ENCODE peak calls at places on chromosome 22, in eight cellular contexts. One of them, this sample, is unnamed.
A peak's percentile ranks its signal among the peaks of the same experiment; 100 is the strongest.

GRCh38 chr22:32103648-32104326 is 55.3 kb downstream of the C22orf42 start:
- DNase-seq in GM12892: no peak
- DNase-seq in body of pancreas: no peak
- DNase-seq in IMR-90: peak; percentile 3
- DNase-seq in heart left ventricle: no peak
- DNase-seq in prostate gland: no peak
- DNase-seq in H54: no peak
- DNase-seq in sigmoid colon: no peak
- DNase-seq in this sample: no peak

GRCh38 chr22:17087176-17088131 is 2.7 kb downstream of the IL17RA start:
- DNase-seq in heart left ventricle: no peak
- DNase-seq in IMR-90: peak; percentile 91
- DNase-seq in GM12892: no peak
- DNase-seq in sigmoid colon: peak; percentile 50
- DNase-seq in H54: no peak
- DNase-seq in body of pancreas: no peak
- DNase-seq in prostate gland: no peak
- DNase-seq in this sample: no peak

GRCh38 chr22:35728639-35729308 is 11.1 kb downstream of the APOL5 start:
- DNase-seq in IMR-90: no peak
- DNase-seq in GM12892: no peak
- DNase-seq in body of pancreas: peak; percentile 59
- DNase-seq in heart left ventricle: no peak
- DNase-seq in prostate gland: no peak
- DNase-seq in sigmoid colon: no peak
- DNase-seq in H54: no peak
- DNase-seq in this sample: no peak

GRCh38 chr22:24392218-24392931 is 35.0 kb upstream of the ADORA2A start:
- DNase-seq in H54: no peak
- DNase-seq in IMR-90: no peak
- DNase-seq in sigmoid colon: no peak
- DNase-seq in body of pancreas: no peak
- DNase-seq in prostate gland: no peak
- DNase-seq in heart left ventricle: no peak
- DNase-seq in GM12892: no peak
- DNase-seq in this sample: no peak

GRCh38 chr22:24418786-24419479 is 8.5 kb upstream of the ADORA2A start:
- DNase-seq in sigmoid colon: no peak
- DNase-seq in IMR-90: no peak
- DNase-seq in GM12892: no peak
- DNase-seq in heart left ventricle: no peak
- DNase-seq in H54: no peak
- DNase-seq in body of pancreas: no peak
- DNase-seq in prostate gland: no peak
- DNase-seq in this sample: peak; percentile 56

GRCh38 chr22:20656902-20657836 is 116.7 kb upstream of the SERPIND1 start:
- DNase-seq in H54: no peak
- DNase-seq in sigmoid colon: peak; percentile 32
- DNase-seq in prostate gland: no peak
- DNase-seq in IMR-90: peak; percentile 1
- DNase-seq in GM12892: no peak
- DNase-seq in body of pancreas: no peak
- DNase-seq in heart left ventricle: no peak
- DNase-seq in this sample: no peak

GRCh38 chr22:43897751-43898261 is 6.0 kb upstream of the PNPLA5 start:
- DNase-seq in heart left ventricle: no peak
- DNase-seq in IMR-90: peak; percentile 87
- DNase-seq in sigmoid colon: no peak
- DNase-seq in body of pancreas: no peak
- DNase-seq in GM12892: no peak
- DNase-seq in H54: peak; percentile 72
- DNase-seq in prostate gland: no peak
- DNase-seq in this sample: no peak

GRCh38 chr22:46149998-46150549 is at the start of gene PPARA:
- DNase-seq in IMR-90: peak; percentile 60
- DNase-seq in GM12892: peak; percentile 99
- DNase-seq in sigmoid colon: peak; percentile 94
- DNase-seq in H54: peak; percentile 82
- DNase-seq in heart left ventricle: peak; percentile 95
- DNase-seq in body of pancreas: peak; percentile 95
- DNase-seq in prostate gland: peak; percentile 91
- DNase-seq in this sample: peak; percentile 94

GRCh38 chr22:35334010-35334409 is 34.3 kb downstream of the TOM1 start:
- DNase-seq in H54: no peak
- DNase-seq in GM12892: no peak
- DNase-seq in body of pancreas: no peak
- DNase-seq in IMR-90: no peak
- DNase-seq in sigmoid colon: no peak
- DNase-seq in heart left ventricle: no peak
- DNase-seq in prostate gland: no peak
- DNase-seq in this sample: no peak

GRCh38 chr22:49011379-49011768 is 816.3 kb downstream of the BRD1 start:
- DNase-seq in IMR-90: no peak
- DNase-seq in body of pancreas: peak; percentile 5
- DNase-seq in GM12892: no peak
- DNase-seq in prostate gland: no peak
- DNase-seq in heart left ventricle: peak; percentile 11
- DNase-seq in sigmoid colon: peak; percentile 25
- DNase-seq in H54: no peak
- DNase-seq in this sample: no peak

GRCh38 chr22:22786301-22787115 is 101.1 kb upstream of the IGLL5 start:
- DNase-seq in heart left ventricle: no peak
- DNase-seq in prostate gland: no peak
- DNase-seq in IMR-90: no peak
- DNase-seq in body of pancreas: no peak
- DNase-seq in H54: no peak
- DNase-seq in GM12892: no peak
- DNase-seq in sigmoid colon: no peak
- DNase-seq in this sample: no peak

GRCh38 chr22:36644333-36644757 is 59.2 kb downstream of the CACNG2 start:
- DNase-seq in heart left ventricle: no peak
- DNase-seq in IMR-90: peak; percentile 92
- DNase-seq in prostate gland: peak; percentile 15
- DNase-seq in sigmoid colon: no peak
- DNase-seq in body of pancreas: peak; percentile 64
- DNase-seq in H54: peak; percentile 29
- DNase-seq in GM12892: no peak
- DNase-seq in this sample: peak; percentile 51

DNA sequence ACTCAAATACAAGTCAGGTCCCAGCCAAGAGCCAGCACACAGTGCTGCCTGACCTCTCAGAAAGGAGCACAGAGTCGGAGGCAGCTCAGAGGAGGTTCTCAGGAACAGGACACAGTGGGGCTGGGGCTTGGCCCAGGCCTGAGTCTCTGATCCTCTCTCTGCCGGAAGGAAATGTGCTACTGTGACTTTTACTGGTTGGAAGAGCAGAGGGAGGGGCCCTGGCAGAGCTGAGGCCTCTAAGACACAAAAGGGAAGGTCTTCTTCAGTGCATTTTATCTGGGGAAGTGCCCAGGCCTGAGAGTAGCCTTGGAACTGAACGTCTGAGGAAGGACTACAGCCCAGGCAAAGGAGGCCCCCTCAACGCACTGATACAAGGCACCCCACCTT is 16.2 kb upstream of the CASTOR1 start:
- DNase-seq in heart left ventricle: peak; percentile 83
- DNase-seq in sigmoid colon: peak; percentile 87
- DNase-seq in prostate gland: no peak
- DNase-seq in body of pancreas: no peak
- DNase-seq in H54: no peak
- DNase-seq in IMR-90: no peak
- DNase-seq in GM12892: peak; percentile 59
- DNase-seq in this sample: peak; percentile 46
- TF ChIP-seq POLR2A in heart left ventricle: peak; percentile 62
- TF ChIP-seq POLR2A in sigmoid colon: no peak
- TF ChIP-seq POLR2A in prostate gland: no peak
- TF ChIP-seq POLR2A in body of pancreas: peak; percentile 49
- TF ChIP-seq POLR2A in H54: no peak
- TF ChIP-seq POLR2A in IMR-90: no peak
- TF ChIP-seq POLR2A in GM12892: peak; percentile 78
- TF ChIP-seq POLR2A in this sample: no peak

GRCh38 chr22:29299136-29299900 is 7.1 kb upstream of the GAS2L1 start:
- DNase-seq in body of pancreas: peak; percentile 14
- DNase-seq in IMR-90: no peak
- DNase-seq in GM12892: no peak
- DNase-seq in heart left ventricle: no peak
- DNase-seq in H54: no peak
- DNase-seq in prostate gland: no peak
- DNase-seq in sigmoid colon: no peak
- DNase-seq in this sample: no peak

GRCh38 chr22:29300467-29300806 is 6.0 kb upstream of the GAS2L1 start:
- DNase-seq in H54: no peak
- DNase-seq in sigmoid colon: no peak
- DNase-seq in GM12892: no peak
- DNase-seq in IMR-90: no peak
- DNase-seq in body of pancreas: peak; percentile 6
- DNase-seq in prostate gland: no peak
- DNase-seq in heart left ventricle: no peak
- DNase-seq in this sample: no peak

GRCh38 chr22:29301716-29302401 is 4.6 kb upstream of the GAS2L1 start:
- DNase-seq in prostate gland: no peak
- DNase-seq in GM12892: no peak
- DNase-seq in body of pancreas: no peak
- DNase-seq in H54: no peak
- DNase-seq in sigmoid colon: no peak
- DNase-seq in IMR-90: no peak
- DNase-seq in heart left ventricle: no peak
- DNase-seq in this sample: no peak

GRCh38 chr22:29302402-29302680 is 4.1 kb upstream of the GAS2L1 start:
- DNase-seq in body of pancreas: no peak
- DNase-seq in IMR-90: no peak
- DNase-seq in GM12892: no peak
- DNase-seq in prostate gland: no peak
- DNase-seq in H54: no peak
- DNase-seq in sigmoid colon: no peak
- DNase-seq in heart left ventricle: no peak
- DNase-seq in this sample: no peak

GRCh38 chr22:29300807-29301601 is 5.4 kb upstream of the GAS2L1 start:
- DNase-seq in sigmoid colon: no peak
- DNase-seq in prostate gland: no peak
- DNase-seq in IMR-90: no peak
- DNase-seq in heart left ventricle: no peak
- DNase-seq in GM12892: no peak
- DNase-seq in body of pancreas: peak; percentile 8
- DNase-seq in H54: no peak
- DNase-seq in this sample: no peak
- TF ChIP-seq POLR2A in sigmoid colon: no peak
- TF ChIP-seq POLR2A in prostate gland: no peak
- TF ChIP-seq POLR2A in IMR-90: peak; percentile 43
- TF ChIP-seq POLR2A in heart left ventricle: no peak
- TF ChIP-seq POLR2A in GM12892: peak; percentile 85
- TF ChIP-seq POLR2A in body of pancreas: no peak
- TF ChIP-seq POLR2A in H54: no peak
- TF ChIP-seq POLR2A in this sample: no peak

GRCh38 chr22:50293441-50294318 is 13.8 kb downstream of the PLXNB2 start:
- DNase-seq in body of pancreas: peak; percentile 60
- DNase-seq in heart left ventricle: peak; percentile 89
- DNase-seq in prostate gland: peak; percentile 71
- DNase-seq in GM12892: no peak
- DNase-seq in IMR-90: peak; percentile 60
- DNase-seq in H54: peak; percentile 72
- DNase-seq in sigmoid colon: no peak
- DNase-seq in this sample: peak; percentile 92

GRCh38 chr22:50296658-50297490 is 10.6 kb downstream of the PLXNB2 start:
- DNase-seq in IMR-90: no peak
- DNase-seq in H54: no peak
- DNase-seq in GM12892: no peak
- DNase-seq in prostate gland: no peak
- DNase-seq in sigmoid colon: no peak
- DNase-seq in heart left ventricle: peak; percentile 56
- DNase-seq in body of pancreas: no peak
- DNase-seq in this sample: peak; percentile 79

GRCh38 chr22:50297510-50298265 is 9.8 kb downstream of the PLXNB2 start:
- DNase-seq in sigmoid colon: no peak
- DNase-seq in prostate gland: no peak
- DNase-seq in heart left ventricle: no peak
- DNase-seq in body of pancreas: no peak
- DNase-seq in IMR-90: no peak
- DNase-seq in GM12892: no peak
- DNase-seq in H54: no peak
- DNase-seq in this sample: peak; percentile 54

GRCh38 chr22:50292643-50293440 is 14.6 kb downstream of the PLXNB2 start:
- DNase-seq in sigmoid colon: no peak
- DNase-seq in prostate gland: no peak
- DNase-seq in body of pancreas: no peak
- DNase-seq in GM12892: no peak
- DNase-seq in IMR-90: no peak
- DNase-seq in heart left ventricle: no peak
- DNase-seq in H54: no peak
- DNase-seq in this sample: peak; percentile 74

DNA sequence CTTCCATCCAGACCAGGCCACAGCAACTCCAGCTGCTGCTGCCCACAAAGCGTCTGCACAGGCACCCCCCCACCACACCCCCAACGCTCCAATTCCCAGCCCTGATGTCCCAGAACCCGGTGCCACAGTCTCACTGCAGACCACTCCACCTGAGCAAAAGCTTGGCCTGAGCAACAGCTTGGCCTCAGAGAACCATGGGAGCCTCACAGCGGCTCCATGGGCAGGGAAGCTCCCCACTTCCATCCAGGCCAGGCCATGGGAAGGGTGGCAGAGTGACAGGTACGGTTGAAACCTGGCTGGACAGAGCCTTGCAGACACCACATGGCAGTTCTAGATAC is 13.2 kb downstream of the PLXNB2 start:
- DNase-seq in body of pancreas: no peak
- DNase-seq in H54: no peak
- DNase-seq in heart left ventricle: no peak
- DNase-seq in prostate gland: no peak
- DNase-seq in IMR-90: no peak
- DNase-seq in GM12892: no peak
- DNase-seq in sigmoid colon: no peak
- DNase-seq in this sample: no peak
- TF ChIP-seq POLR2A in body of pancreas: no peak
- TF ChIP-seq POLR2A in H54: no peak
- TF ChIP-seq POLR2A in heart left ventricle: no peak
- TF ChIP-seq POLR2A in prostate gland: no peak
- TF ChIP-seq POLR2A in IMR-90: no peak
- TF ChIP-seq POLR2A in GM12892: no peak
- TF ChIP-seq POLR2A in sigmoid colon: no peak
- TF ChIP-seq POLR2A in this sample: no peak

DNA sequence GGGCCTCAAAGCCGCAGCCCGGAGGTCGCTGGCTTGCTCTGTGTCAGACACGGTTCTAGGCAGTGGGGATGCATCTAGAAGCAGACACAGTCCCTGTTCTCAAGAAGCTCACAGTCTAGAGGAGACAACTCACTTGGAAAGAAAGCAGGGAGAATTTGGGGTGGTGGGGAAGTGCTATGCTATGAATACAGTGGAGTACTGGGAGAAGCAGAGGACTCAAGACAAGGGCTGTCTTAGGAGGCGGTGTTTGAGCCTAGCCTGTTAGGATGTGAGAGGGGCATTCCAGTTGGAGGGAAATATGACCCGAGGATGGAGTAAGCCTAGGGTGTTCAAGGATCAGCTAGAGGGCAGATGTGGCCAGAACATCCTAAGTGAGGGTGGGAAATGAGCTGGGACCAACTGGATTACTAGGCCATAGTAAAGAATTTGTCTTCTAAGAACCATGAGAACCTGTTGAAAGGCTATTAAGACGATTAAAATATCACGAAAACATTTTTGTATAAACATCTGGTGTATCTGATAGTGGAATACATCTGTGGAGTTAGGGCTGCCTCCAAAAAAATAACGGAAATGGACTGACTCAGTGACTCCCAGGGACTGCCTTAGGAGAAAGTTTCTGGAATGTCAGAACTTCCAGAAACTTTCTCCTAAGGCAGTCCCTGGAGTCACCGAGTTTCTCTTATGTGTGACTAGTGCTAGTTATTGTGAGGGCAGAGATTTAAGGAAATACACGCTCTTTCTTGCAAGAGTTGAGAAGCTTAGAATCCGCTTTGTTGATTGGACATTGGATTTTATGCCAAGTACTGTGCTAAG is 1.1 kb upstream of the PITPNB start:
- DNase-seq in GM12892: no peak
- DNase-seq in body of pancreas: peak; percentile 20
- DNase-seq in prostate gland: no peak
- DNase-seq in heart left ventricle: peak; percentile 31
- DNase-seq in sigmoid colon: peak; percentile 76
- DNase-seq in IMR-90: peak; percentile 72
- DNase-seq in H54: no peak
- DNase-seq in this sample: peak; percentile 8
- TF ChIP-seq POLR2A in GM12892: no peak
- TF ChIP-seq POLR2A in body of pancreas: no peak
- TF ChIP-seq POLR2A in prostate gland: no peak
- TF ChIP-seq POLR2A in heart left ventricle: no peak
- TF ChIP-seq POLR2A in sigmoid colon: no peak
- TF ChIP-seq POLR2A in IMR-90: no peak
- TF ChIP-seq POLR2A in H54: no peak
- TF ChIP-seq POLR2A in this sample: no peak

This sample was measured in thyroid gland.